ENCODE peak calls at places on chromosomes 2 and 18, in eight cellular contexts. F is neuronal stem cell; S is T-cell; R is nucleus accumbens; Q is HS-5; E is GM20000; L is activated T-cell treated with anti-CD3 and anti-CD28 coated beads for 1 hour; B is activated CD4-positive, alpha-beta T cell treated with anti-CD3 and anti-CD28 coated beads for 48 hours. N is an unnamed sample.

GRCh38 chr2:216989335-216990129 is 129.7 kb upstream of the TNP1 start:
- DNase-seq in F (no peak), S (no peak), R (no peak), Q (no peak), E (no peak), L (no peak), B (no peak), N (no peak)

GRCh38 chr2:54652540-54652939 is 70.9 kb upstream of the EML6 start:
- DNase-seq in F (no peak), S (no peak), R (no peak), Q (no peak), E (no peak), L (no peak), B (no peak), N (no peak)

GRCh38 chr2:200399046-200399445 is 92.6 kb downstream of the SPATS2L start:
- DNase-seq in F (no peak), S (no peak), R (no peak), Q (peak; percentile 72), E (no peak), L (no peak), B (no peak), N (no peak)

GRCh38 chr18:9719421-9719981 is 11.4 kb downstream of the RAB31 start:
- DNase-seq in F (no peak), S (no peak), R (no peak), Q (no peak), E (no peak), L (no peak), B (no peak), N (no peak)

GRCh38 chr2:98269274-98269673 is 77.0 kb upstream of the CNGA3 start:
- DNase-seq in F (peak; percentile 36), S (no peak), R (no peak), Q (peak; percentile 68), E (peak; percentile 40), L (no peak), B (no peak), N (peak; percentile 48)

GRCh38 chr2:162989507-162989906 is 150.9 kb upstream of the KCNH7 start:
- DNase-seq in F (no peak), S (no peak), R (no peak), Q (no peak), E (no peak), L (no peak), B (no peak), N (peak; percentile 15)

GRCh38 chr18:3293196-3293951 is 31.4 kb downstream of the MYL12B start:
- DNase-seq in F (no peak), S (no peak), R (no peak), Q (no peak), E (no peak), L (no peak), B (no peak), N (no peak)

GRCh38 chr2:229980440-229981184 is 58.3 kb downstream of the FBXO36 start:
- DNase-seq in F (no peak), S (no peak), R (no peak), Q (peak; percentile 36), E (peak; percentile 51), L (no peak), B (peak; percentile 20), N (no peak)

GRCh38 chr2:105244443-105244842 is 2.9 kb downstream of the GPR45 start:
- DNase-seq in F (no peak), S (no peak), R (no peak), Q (no peak), E (no peak), L (no peak), B (no peak), N (no peak)

GRCh38 chr2:109402180-109402579 is 211.6 kb downstream of the SEPTIN10 start:
- DNase-seq in F (no peak), S (no peak), R (no peak), Q (no peak), E (no peak), L (no peak), B (no peak), N (no peak)